ENCODE peak calls at places on chromosome 13, in six cellular contexts. X is nephron progenitor cell, I is thoracic aorta, C is WTC11, N is tibial artery, Y is spleen. W is an unnamed sample.

GRCh38 chr13:75489502-75490263 is 7.7 kb upstream of the TBC1D4 start:
- DNase-seq in X (no peak), I (no peak), C (no peak), N (no peak), Y (no peak), W (no peak)

GRCh38 chr13:42114912-42115311 is 66.5 kb downstream of the DGKH start:
- DNase-seq in X (no peak), I (no peak), C (no peak), N (no peak), Y (no peak), W (no peak)

GRCh38 chr13:57666554-57666953 is 35.0 kb downstream of the PCDH17 start:
- DNase-seq in X (no peak), I (no peak), C (no peak), N (no peak), Y (no peak), W (no peak)

GRCh38 chr13:41411536-41411935 is 45.8 kb upstream of the RGCC start:
- DNase-seq in X (peak), I (no peak), C (peak), N (peak), Y (peak), W (no peak)

GRCh38 chr13:24270639-24271131 is 38.7 kb upstream of the C1QTNF9 start:
- DNase-seq in X (no peak), I (no peak), C (no peak), N (peak), Y (peak), W (no peak)

GRCh38 chr13:36242761-36243160 is 28.4 kb upstream of the SOHLH2 start:
- DNase-seq in X (no peak), I (no peak), C (no peak), N (no peak), Y (no peak), W (no peak)

GRCh38 chr13:101970339-101970738 is 431.5 kb downstream of the FGF14 start:
- DNase-seq in X (no peak), I (no peak), C (no peak), N (no peak), Y (no peak), W (no peak)

GRCh38 chr13:107421028-107421427 is 794.3 kb downstream of the LIG4 start:
- DNase-seq in X (no peak), I (no peak), C (no peak), N (no peak), Y (no peak), W (no peak)

GRCh38 chr13:28282451-28282850 is 144.1 kb downstream of the PAN3 start:
- DNase-seq in X (no peak), I (no peak), C (no peak), N (no peak), Y (no peak), W (no peak)

GRCh38 chr13:94534171-94534570 is 54.7 kb upstream of the DCT start:
- DNase-seq in X (no peak), I (no peak), C (no peak), N (no peak), Y (no peak), W (no peak)

GRCh38 chr13:84951128-84951527 is 848.1 kb downstream of the SLITRK6 start:
- DNase-seq in X (no peak), I (no peak), C (no peak), N (no peak), Y (no peak), W (no peak)

GRCh38 chr13:75308222-75308621 is 173.7 kb downstream of the TBC1D4 start:
- DNase-seq in X (no peak), I (no peak), C (no peak), N (no peak), Y (no peak), W (no peak)

GRCh38 chr13:83498486-83499190 is 383.6 kb downstream of the SLITRK1 start:
- DNase-seq in X (no peak), I (no peak), C (no peak), N (no peak), Y (no peak), W (no peak)

GRCh38 chr13:41418027-41418426 is 39.3 kb upstream of the RGCC start:
- DNase-seq in X (no peak), I (no peak), C (no peak), N (no peak), Y (no peak), W (no peak)

GRCh38 chr13:57624565-57625435 is 6.7 kb upstream of the PCDH17 start:
- DNase-seq in X (peak), I (no peak), C (peak), N (peak), Y (no peak), W (no peak)

GRCh38 chr13:37715606-37716015 is 117.0 kb upstream of the POSTN start:
- DNase-seq in X (no peak), I (no peak), C (no peak), N (no peak), Y (no peak), W (no peak)

GRCh38 chr13:51623473-51623872 is 39.2 kb downstream of the WDFY2 start:
- DNase-seq in X (no peak), I (no peak), C (no peak), N (no peak), Y (no peak), W (no peak)

GRCh38 chr13:40460116-40460515 is 206.3 kb downstream of the FOXO1 start:
- DNase-seq in X (no peak), I (no peak), C (no peak), N (no peak), Y (no peak), W (no peak)

GRCh38 chr13:75656590-75656989 is 20.5 kb downstream of the LMO7 start:
- DNase-seq in X (no peak), I (no peak), C (no peak), N (no peak), Y (no peak), W (no peak)

GRCh38 chr13:21475115-21475514 is 16.0 kb upstream of the ZDHHC20 start:
- DNase-seq in X (no peak), I (no peak), C (no peak), N (no peak), Y (no peak), W (no peak)

GRCh38 chr13:113916330-113916815 is 52.5 kb upstream of the GAS6 start:
- DNase-seq in X (no peak), I (no peak), C (no peak), N (no peak), Y (no peak), W (no peak)

GRCh38 chr13:73440296-73440895 is 381.6 kb downstream of the KLF5 start:
- DNase-seq in X (peak), I (no peak), C (peak), N (no peak), Y (no peak), W (no peak)

GRCh38 chr13:98856983-98857382 is 104.5 kb upstream of the SLC15A1 start:
- DNase-seq in X (no peak), I (no peak), C (no peak), N (peak), Y (no peak), W (no peak)

GRCh38 chr13:93254775-93255174 is 28.2 kb downstream of the GPC6 start:
- DNase-seq in X (no peak), I (no peak), C (no peak), N (no peak), Y (no peak), W (no peak)

DNA sequence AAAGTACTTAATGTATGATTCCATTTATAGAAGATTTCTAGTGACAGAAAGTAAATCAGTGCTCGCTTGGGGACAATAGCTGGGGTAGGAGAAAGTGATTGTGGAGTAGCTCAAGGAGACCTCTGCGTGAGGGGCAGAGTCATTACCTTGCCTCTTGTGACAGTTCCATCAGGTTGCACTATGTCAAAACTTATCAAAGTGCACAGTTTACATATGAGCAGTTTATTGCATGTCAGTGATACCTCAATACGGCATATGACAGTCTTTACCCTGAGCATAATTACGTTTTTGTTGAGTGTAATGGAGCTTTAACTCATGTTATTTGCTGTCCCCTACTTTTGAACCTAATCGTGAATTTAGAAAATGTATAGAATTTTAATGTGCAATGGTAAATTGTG is 15.0 kb downstream of the ARHGEF7 start:
- DNase-seq in X (no peak), I (no peak), C (no peak), N (no peak), Y (no peak), W (no peak)
- TF ChIP-seq CTCF in X (no peak), I (no peak), C (no peak), N (no peak), Y (no peak), W (no peak)

DNA sequence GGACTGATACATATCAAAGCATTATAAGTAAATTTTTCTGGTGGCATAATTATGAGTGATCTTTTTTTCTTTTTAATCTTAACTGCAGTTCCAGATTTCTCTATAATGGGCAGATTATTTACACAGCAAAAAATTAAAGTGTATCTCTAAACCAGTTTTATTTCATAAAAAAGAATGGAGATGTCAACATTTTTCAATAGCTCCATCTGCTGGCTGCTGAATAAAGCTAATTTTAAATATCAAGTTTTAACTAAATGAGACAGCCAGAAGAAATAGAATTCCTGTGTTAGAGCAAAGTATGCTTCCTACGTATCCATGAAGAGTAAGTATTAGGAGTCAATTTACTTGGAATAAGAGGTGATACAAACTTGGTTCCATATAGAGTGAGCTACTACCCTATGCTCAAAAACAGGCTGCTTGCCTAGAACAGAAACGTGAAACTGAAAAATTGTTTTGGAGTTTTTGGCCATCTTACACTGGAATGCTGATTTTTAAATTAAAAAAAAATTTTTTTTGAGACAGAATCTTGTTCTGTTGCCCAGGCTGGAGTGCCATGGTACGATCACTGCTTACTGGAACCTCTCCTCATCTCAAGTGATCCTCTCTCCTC is 5.0 kb upstream of the PDS5B start:
- DNase-seq in X (no peak), I (no peak), C (no peak), N (no peak), Y (no peak), W (no peak)
- TF ChIP-seq CTCF in X (peak), I (peak), C (no peak), N (peak), Y (peak), W (peak)

GRCh38 chr13:31198524-31198923 is 1.3 kb upstream of the B3GLCT start:
- DNase-seq in X (no peak), I (no peak), C (no peak), N (no peak), Y (no peak), W (no peak)

GRCh38 chr13:31200636-31200970 is 828 bp downstream of the B3GLCT start:
- DNase-seq in X (peak), I (no peak), C (peak), N (peak), Y (peak), W (no peak)

GRCh38 chr13:31201341-31202024 is 1.7 kb downstream of the B3GLCT start:
- DNase-seq in X (no peak), I (no peak), C (no peak), N (peak), Y (no peak), W (no peak)

GRCh38 chr13:31199527-31199848 is 287 bp upstream of the B3GLCT start:
- DNase-seq in X (no peak), I (no peak), C (no peak), N (no peak), Y (no peak), W (no peak)

DNA sequence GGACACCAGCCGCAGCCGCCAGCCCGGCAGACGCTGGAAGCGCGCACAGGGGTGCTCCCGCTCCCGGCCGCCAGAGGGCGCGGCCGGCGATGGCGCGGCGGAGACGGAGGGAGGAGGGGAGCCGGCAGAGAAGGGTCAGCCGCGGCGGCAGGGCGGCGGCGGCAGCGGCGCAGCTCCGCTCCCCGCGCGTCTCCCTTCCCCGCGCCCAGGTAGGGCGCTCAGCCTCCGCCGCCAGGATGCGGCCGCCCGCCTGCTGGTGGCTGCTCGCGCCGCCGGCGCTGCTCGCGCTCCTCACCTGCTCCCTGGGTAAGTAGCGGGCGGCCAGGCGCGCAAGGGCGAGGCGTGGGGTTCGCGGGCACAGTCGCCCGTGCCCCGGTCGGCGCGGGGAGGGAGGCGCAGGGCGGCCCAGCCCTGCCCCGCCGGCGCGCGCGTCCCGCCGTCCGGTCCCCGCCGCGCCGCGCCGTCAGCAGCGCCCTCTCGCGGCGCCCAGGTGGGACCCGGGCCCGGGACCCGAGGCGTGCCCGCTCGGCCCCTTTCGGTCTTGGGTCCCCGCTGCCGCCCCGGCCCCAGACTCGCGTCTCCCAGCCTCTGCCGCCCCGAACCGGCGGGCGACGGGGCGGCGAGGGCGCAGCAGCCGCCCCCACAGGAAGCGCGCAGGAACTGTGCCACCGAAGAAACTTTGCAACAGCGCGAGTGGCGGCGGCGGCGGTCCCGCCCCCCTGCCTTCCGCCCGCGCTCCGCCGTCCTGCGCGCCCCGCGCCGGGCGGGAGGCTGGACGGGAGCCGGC is at the start of gene B3GLCT:
- DNase-seq in X (peak), I (no peak), C (peak), N (peak), Y (peak), W (no peak)
- TF ChIP-seq CTCF in X (peak), I (peak), C (peak), N (peak), Y (peak), W (peak)

GRCh38 chr13:19984430-19985218 is 26.1 kb downstream of the ZMYM2 start:
- DNase-seq in X (no peak), I (no peak), C (no peak), N (no peak), Y (no peak), W (no peak)
- TF ChIP-seq CTCF in X (peak), I (peak), C (peak), N (peak), Y (peak), W (peak)

GRCh38 chr13:109135018-109135417 is 505.6 kb downstream of the MYO16 start:
- DNase-seq in X (no peak), I (no peak), C (no peak), N (no peak), Y (no peak), W (no peak)
- TF ChIP-seq CTCF in X (no peak), I (no peak), C (no peak), N (no peak), Y (no peak), W (peak)

GRCh38 chr13:81874681-81875661 is 1534.0 kb upstream of the SPRY2 start:
- DNase-seq in X (no peak), I (no peak), C (peak), N (no peak), Y (no peak), W (no peak)

GRCh38 chr13:81874253-81874652 is 1533.3 kb upstream of the SPRY2 start:
- DNase-seq in X (no peak), I (no peak), C (no peak), N (no peak), Y (no peak), W (no peak)

GRCh38 chr13:81872581-81872980 is 1531.7 kb upstream of the SPRY2 start:
- DNase-seq in X (peak), I (no peak), C (no peak), N (no peak), Y (no peak), W (no peak)
- TF ChIP-seq CTCF in X (peak), I (no peak), C (no peak), N (no peak), Y (no peak), W (peak)

DNA sequence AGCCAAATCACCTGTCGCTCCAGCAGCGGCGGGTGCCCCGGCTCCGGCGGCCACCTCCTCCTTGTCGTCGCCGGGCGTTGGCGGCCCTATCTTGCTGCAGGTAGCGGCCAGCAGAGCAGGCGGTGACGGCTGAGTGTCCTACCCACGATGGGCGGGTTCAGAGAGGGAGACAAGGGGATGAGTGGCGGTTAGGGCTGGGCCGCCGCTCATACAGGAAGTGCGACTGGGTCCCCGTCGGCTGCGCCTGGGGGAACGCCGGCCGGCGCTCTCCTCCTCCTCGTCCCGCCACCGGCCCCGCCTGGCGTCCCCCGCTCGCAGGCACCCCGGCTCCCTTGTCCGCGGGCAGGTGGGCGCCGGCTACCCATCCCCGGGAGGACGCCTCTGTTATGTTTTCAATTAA is 1692.0 kb downstream of the SLITRK5 start:
- DNase-seq in X (no peak), I (no peak), C (peak), N (no peak), Y (no peak), W (peak)
- TF ChIP-seq CTCF in X (no peak), I (no peak), C (no peak), N (no peak), Y (no peak), W (no peak)

DNA sequence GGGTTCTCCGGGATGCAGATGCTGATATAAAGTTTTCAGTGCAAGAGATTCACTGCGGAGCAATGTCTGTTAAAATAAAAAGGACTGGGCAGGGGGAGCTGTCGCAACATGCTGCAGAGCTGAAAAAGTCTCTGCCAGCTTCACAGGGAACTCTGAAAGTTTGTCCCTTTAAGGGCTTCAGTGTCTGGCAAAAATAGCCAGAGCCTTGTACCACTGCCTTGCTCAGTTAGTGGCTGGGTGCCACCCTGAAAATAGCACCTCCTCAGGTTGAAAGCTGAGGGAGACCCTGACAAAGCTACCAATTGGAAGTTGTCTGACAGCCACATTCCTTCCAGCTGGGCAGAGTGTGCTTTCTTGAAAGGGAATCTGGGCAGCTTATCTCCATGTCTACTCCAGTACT is 3.0 kb upstream of the NDFIP2 start:
- DNase-seq in X (no peak), I (no peak), C (no peak), N (no peak), Y (no peak), W (no peak)
- TF ChIP-seq CTCF in X (no peak), I (no peak), C (no peak), N (no peak), Y (no peak), W (peak)